ENCODE peak calls at places on chromosome 11, in seven cellular contexts. V, Z, N, G, O, Q and A are unnamed samples. For H3K9me3, the result is how much of the 10 kb centered on the place peaks cover.

GRCh38 chr11:129192150-129192549 is at the start of gene ARHGAP32:
- DNase-seq in V (no peak), Z (no peak), N (no peak), G (no peak), O (no peak), Q (no peak), A (no peak)

GRCh38 chr11:1560618-1561251 is 11.3 kb downstream of the DUSP8 start:
- DNase-seq in V (no peak), Z (no peak), N (no peak), G (no peak), O (no peak), Q (peak), A (no peak)

GRCh38 chr11:70033711-70034070 is 44.4 kb upstream of the ANO1 start:
- DNase-seq in V (no peak), Z (no peak), N (no peak), G (no peak), O (no peak), Q (no peak), A (no peak)

GRCh38 chr11:8545698-8546366 is 48.2 kb downstream of the STK33 start:
- DNase-seq in V (no peak), Z (no peak), N (no peak), G (no peak), O (no peak), Q (no peak), A (no peak)

GRCh38 chr11:11510939-11511338 is 110.9 kb downstream of the GALNT18 start:
- DNase-seq in V (no peak), Z (no peak), N (no peak), G (peak), O (no peak), Q (no peak), A (no peak)

GRCh38 chr11:1336836-1337646 is 27.6 kb upstream of the TOLLIP start:
- DNase-seq in V (peak), Z (no peak), N (peak), G (peak), O (no peak), Q (peak), A (peak)

GRCh38 chr11:41784513-41785335 is 325.3 kb upstream of the LRRC4C start:
- DNase-seq in V (peak), Z (no peak), N (no peak), G (no peak), O (no peak), Q (peak), A (no peak)

GRCh38 chr11:88338223-88338661 is 706 bp upstream of the CTSC start:
- DNase-seq in V (peak), Z (no peak), N (peak), G (peak), O (peak), Q (peak), A (peak)

GRCh38 chr11:115924744-115925567 is 420.7 kb upstream of the CADM1 start:
- DNase-seq in V (no peak), Z (no peak), N (no peak), G (no peak), O (peak), Q (no peak), A (no peak)

GRCh38 chr11:15972838-15973237 is 383.5 kb downstream of the SOX6 start:
- DNase-seq in V (no peak), Z (no peak), N (no peak), G (no peak), O (no peak), Q (no peak), A (no peak)

GRCh38 chr11:132064987-132065620 is 694.7 kb downstream of the NTM start:
- DNase-seq in V (no peak), Z (no peak), N (no peak), G (no peak), O (no peak), Q (no peak), A (no peak)
- H3K4me3 ChIP-seq in V (no peak), Z (no peak), N (no peak), G (no peak), O (no peak), Q (no peak), A (no peak)

DNA sequence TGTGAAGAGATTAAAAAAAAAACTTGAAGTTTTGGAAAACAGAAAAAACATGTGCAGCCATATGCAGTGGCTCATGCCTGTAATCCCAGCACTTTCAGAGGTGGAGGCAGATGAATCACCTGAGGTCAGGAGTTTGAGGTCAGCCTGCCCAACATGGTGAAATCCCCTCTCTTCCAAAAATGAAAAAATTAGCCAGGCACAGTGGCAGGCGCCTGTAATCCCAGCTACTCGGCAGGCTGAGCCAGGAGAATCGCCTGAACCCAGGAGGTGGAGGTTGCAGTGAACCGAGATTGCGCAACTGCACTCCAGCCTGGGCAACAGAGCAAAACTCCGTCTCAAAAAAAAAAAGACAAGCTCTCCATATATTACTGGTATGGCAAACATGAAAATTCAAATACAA is 7.6 kb downstream of the DLG2 start:
- DNase-seq in V (no peak), Z (no peak), N (no peak), G (no peak), O (no peak), Q (peak), A (no peak)
- H3K9me3 ChIP-seq in V (under half), Z (under half), N (under half), G (under half), O (under half), Q (under half), A (under half)

GRCh38 chr11:4605057-4605456 is 3.0 kb downstream of the TRIM68 start:
- DNase-seq in V (no peak), Z (no peak), N (no peak), G (no peak), O (no peak), Q (no peak), A (no peak)

GRCh38 chr11:4607111-4607510 is 920 bp downstream of the TRIM68 start:
- DNase-seq in V (no peak), Z (no peak), N (no peak), G (no peak), O (no peak), Q (no peak), A (no peak)

GRCh38 chr11:4607782-4608666 is at the start of gene TRIM68:
- DNase-seq in V (peak), Z (peak), N (peak), G (peak), O (peak), Q (peak), A (peak)

GRCh38 chr11:4610258-4610935 is 2.4 kb upstream of the TRIM68 start:
- DNase-seq in V (no peak), Z (no peak), N (no peak), G (no peak), O (peak), Q (no peak), A (no peak)

GRCh38 chr11:4606231-4607015 is 1.6 kb downstream of the TRIM68 start:
- DNase-seq in V (no peak), Z (no peak), N (no peak), G (no peak), O (no peak), Q (no peak), A (no peak)
- H3K4me3 ChIP-seq in V (peak), Z (peak), N (no peak), G (peak), O (no peak), Q (peak), A (no peak)

GRCh38 chr11:2643746-2644145 is 56.0 kb downstream of the KCNQ1OT1 start:
- DNase-seq in V (no peak), Z (no peak), N (no peak), G (no peak), O (no peak), Q (no peak), A (no peak)

GRCh38 chr11:2647953-2648352 is 51.8 kb downstream of the KCNQ1OT1 start:
- DNase-seq in V (no peak), Z (no peak), N (no peak), G (no peak), O (no peak), Q (no peak), A (no peak)

GRCh38 chr11:2644844-2645778 is 54.7 kb downstream of the KCNQ1OT1 start:
- DNase-seq in V (no peak), Z (no peak), N (no peak), G (no peak), O (no peak), Q (no peak), A (no peak)

GRCh38 chr11:2647167-2647566 is 52.6 kb downstream of the KCNQ1OT1 start:
- DNase-seq in V (no peak), Z (no peak), N (no peak), G (no peak), O (no peak), Q (no peak), A (no peak)

DNA sequence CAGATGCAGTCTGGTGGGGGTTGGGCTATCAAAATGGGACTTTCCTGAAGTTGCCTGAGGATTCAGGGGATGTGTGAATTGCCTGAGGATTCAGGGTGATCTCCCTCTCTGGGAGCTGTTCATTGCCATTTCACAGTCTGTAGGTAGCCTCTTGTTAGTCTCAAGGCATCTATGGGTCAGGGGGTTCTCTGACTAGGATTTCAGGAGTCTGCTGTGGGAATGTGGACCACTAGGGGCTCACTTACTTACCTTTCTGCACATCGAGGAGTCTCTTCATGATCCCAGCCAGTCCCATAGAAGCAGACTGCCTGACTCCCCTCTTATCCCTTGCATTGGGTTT is 54.0 kb downstream of the KCNQ1OT1 start:
- DNase-seq in V (no peak), Z (no peak), N (no peak), G (no peak), O (no peak), Q (no peak), A (no peak)
- H3K9me3 ChIP-seq in V (under half), Z (under half), N (half or more), G (half or more), O (under half), Q (half or more), A (under half)

DNA sequence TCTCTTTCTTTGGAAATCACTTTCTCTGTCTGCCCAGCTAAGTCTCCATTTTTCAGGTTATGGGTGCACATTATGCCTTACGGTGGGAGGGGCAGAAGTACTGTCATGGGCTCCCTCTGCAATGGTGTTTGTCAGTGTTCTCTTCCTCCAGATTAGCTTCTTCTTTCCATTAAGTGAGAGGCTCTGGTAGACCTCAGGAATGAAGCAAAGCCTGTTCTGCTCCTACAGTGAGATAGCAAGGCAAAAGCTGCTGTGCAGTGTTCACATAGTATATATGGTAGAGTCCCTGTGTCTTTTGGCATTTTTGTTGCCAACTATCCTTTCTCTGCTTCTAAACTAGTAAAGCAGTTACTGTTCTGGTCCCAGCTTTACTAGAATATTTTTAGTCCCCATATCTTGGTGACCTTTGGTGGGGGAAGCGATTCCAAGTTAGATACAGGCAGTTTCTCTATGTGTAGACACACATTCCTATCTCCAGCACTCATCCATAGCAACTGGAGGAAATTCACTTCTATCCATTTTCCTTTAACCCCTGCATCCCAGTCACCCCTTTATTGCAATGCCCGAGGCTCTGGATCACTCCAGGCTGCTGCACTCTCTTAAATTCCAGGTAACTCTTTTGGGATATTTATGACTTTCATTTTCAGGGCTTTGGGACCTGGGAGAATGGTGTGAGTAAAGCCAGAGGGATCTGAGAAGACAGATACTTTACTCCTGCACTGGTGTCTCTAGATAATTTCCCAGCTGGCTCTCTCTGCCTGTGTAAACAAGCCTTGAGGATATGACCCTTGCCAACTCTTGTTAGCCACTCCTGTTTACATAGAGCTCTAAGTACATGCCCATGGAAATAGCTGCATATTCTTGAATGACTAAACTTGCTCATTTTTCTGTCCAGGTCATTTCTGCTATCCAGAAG is 3.9 kb upstream of the TRIM34 start:
- DNase-seq in V (no peak), Z (no peak), N (no peak), G (no peak), O (no peak), Q (no peak), A (no peak)
- H3K4me3 ChIP-seq in V (no peak), Z (no peak), N (no peak), G (no peak), O (no peak), Q (no peak), A (no peak)

GRCh38 chr11:3357994-3358676 is 20.8 kb downstream of the ZNF195 start:
- DNase-seq in V (no peak), Z (no peak), N (no peak), G (no peak), O (no peak), Q (no peak), A (no peak)
- H3K9me3 ChIP-seq in V (under half), Z (half or more), N (half or more), G (half or more), O (under half), Q (half or more), A (under half)

DNA sequence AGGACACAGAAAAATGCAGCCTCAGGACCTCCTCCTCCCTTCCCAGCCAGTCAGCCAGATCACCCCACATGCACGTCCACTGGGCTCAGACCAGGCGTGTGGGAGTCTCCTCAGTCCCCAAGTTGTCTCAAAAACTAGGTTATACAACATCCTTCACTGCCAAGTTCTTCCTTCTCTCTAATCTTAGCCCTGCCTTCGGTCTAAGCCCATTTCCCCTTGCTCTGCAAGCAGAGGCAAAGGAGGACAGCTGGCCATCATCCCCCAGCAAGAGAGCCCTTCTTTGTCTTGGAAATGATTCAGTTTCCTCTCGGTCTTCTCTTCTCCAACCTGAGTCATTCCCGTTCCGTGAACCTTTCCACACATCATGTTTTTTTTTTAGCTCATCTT is 14.0 kb upstream of the NRGN start:
- DNase-seq in V (no peak), Z (no peak), N (no peak), G (no peak), O (no peak), Q (no peak), A (no peak)
- H3K4me3 ChIP-seq in V (no peak), Z (peak), N (no peak), G (no peak), O (no peak), Q (no peak), A (no peak)

GRCh38 chr11:32706985-32707736 is 87.3 kb downstream of the CCDC73 start:
- DNase-seq in V (no peak), Z (no peak), N (no peak), G (no peak), O (peak), Q (no peak), A (no peak)
- H3K9me3 ChIP-seq in V (under half), Z (under half), N (under half), G (under half), O (under half), Q (under half), A (under half)

DNA sequence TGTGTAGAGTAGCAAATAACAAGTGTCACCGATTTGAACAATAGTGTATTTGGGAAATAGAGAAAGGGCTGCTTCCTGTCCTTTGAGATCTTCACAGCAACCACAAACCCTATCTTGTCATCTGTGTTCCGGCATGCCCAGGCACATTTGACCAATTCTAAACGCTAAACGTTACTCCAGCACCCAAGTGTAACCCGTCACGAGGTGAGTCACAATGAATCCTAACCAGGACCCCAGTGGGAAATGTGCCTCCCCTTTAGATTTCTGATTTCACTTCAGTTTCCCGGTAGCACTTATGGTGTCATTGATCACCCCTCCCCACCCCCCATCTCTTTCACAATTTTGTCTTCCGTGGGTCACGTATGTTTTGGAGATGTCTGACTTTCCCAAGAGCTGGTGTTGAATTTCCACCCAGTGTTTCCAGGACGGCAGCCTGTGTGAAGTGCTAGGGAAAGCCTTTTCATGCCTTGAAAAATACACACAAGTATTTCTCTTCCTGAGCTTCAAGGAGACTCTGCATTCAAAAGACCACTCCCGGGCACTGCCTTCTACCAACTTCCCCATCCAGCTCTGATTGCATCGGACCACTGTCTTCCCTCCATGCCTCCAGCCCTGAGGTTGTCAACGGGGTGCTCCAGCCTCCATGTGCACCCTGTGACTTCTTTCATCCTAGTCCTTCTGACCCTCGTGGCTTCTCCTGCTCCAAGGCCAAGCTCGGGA is 10.5 kb upstream of the C11orf24 start:
- DNase-seq in V (peak), Z (no peak), N (no peak), G (no peak), O (peak), Q (no peak), A (peak)
- H3K4me3 ChIP-seq in V (no peak), Z (no peak), N (no peak), G (no peak), O (peak), Q (peak), A (no peak)